ENCODE peak calls at places on chromosome 4, in ten cellular contexts. N is A673; F is lower leg skin; D is CD8-positive, alpha-beta T cell; L is CD4-positive, alpha-beta memory T cell; T is left lung; R is aorta; P is OCI-LY7; O is right atrium auricular region; B is tibial artery. U is an unnamed sample.

GRCh38 chr4:61555789-61556188 is 355.7 kb downstream of the ADGRL3 start:
- DNase-seq in N (no peak), F (no peak), D (no peak), L (no peak), T (no peak), R (no peak), P (no peak), O (no peak), B (no peak), U (peak)

GRCh38 chr4:16225139-16225538 is 1.1 kb downstream of the TAPT1 start:
- DNase-seq in N (peak), F (no peak), D (no peak), L (no peak), T (no peak), R (no peak), P (peak), O (no peak), B (no peak), U (peak)

GRCh38 chr4:184784628-184785257 is 41.0 kb downstream of the ACSL1 start:
- DNase-seq in N (no peak), F (no peak), D (no peak), L (no peak), T (no peak), R (no peak), P (no peak), O (no peak), B (no peak), U (no peak)

GRCh38 chr4:77454858-77455257 is 150.8 kb upstream of the CXCL13 start:
- DNase-seq in N (no peak), F (no peak), D (no peak), L (no peak), T (no peak), R (no peak), P (no peak), O (no peak), B (no peak), U (peak)

GRCh38 chr4:38568768-38569167 is 95.2 kb upstream of the KLF3 start:
- DNase-seq in N (no peak), F (no peak), D (no peak), L (no peak), T (no peak), R (no peak), P (no peak), O (no peak), B (no peak), U (no peak)

GRCh38 chr4:33316033-33316432 is 2595.9 kb downstream of the PCDH7 start:
- DNase-seq in N (no peak), F (no peak), D (no peak), L (no peak), T (no peak), R (no peak), P (no peak), O (no peak), B (no peak), U (peak)

GRCh38 chr4:30103455-30103854 is 616.7 kb upstream of the PCDH7 start:
- DNase-seq in N (peak), F (no peak), D (no peak), L (no peak), T (no peak), R (no peak), P (no peak), O (no peak), B (no peak), U (peak)

GRCh38 chr4:101693842-101694398 is 96.6 kb upstream of the BANK1 start:
- DNase-seq in N (no peak), F (no peak), D (no peak), L (no peak), T (no peak), R (no peak), P (no peak), O (no peak), B (no peak), U (no peak)

GRCh38 chr4:82661153-82661552 is 99.4 kb upstream of the TMEM150C start:
- DNase-seq in N (no peak), F (no peak), D (no peak), L (no peak), T (no peak), R (no peak), P (no peak), O (no peak), B (no peak), U (no peak)

GRCh38 chr4:140579278-140579677 is 10.5 kb upstream of the UCP1 start:
- DNase-seq in N (no peak), F (no peak), D (no peak), L (no peak), T (peak), R (no peak), P (no peak), O (no peak), B (no peak), U (no peak)

GRCh38 chr4:123588631-123589223 is 192.1 kb downstream of the SPRY1 start:
- DNase-seq in N (no peak), F (no peak), D (no peak), L (no peak), T (no peak), R (no peak), P (no peak), O (no peak), B (no peak), U (peak)

GRCh38 chr4:109185951-109186350 is 116.5 kb downstream of the COL25A1 start:
- DNase-seq in N (no peak), F (no peak), D (no peak), L (no peak), T (no peak), R (no peak), P (no peak), O (no peak), B (no peak), U (no peak)

GRCh38 chr4:27008693-27009092 is 148.1 kb downstream of the STIM2 start:
- DNase-seq in N (no peak), F (no peak), D (no peak), L (no peak), T (no peak), R (no peak), P (no peak), O (no peak), B (no peak), U (no peak)

GRCh38 chr4:121861427-121861826 is 8.8 kb downstream of the BBS7 start:
- DNase-seq in N (no peak), F (no peak), D (no peak), L (no peak), T (no peak), R (no peak), P (no peak), O (no peak), B (no peak), U (no peak)

GRCh38 chr4:94813221-94813620 is 55.5 kb downstream of the BMPR1B start:
- DNase-seq in N (no peak), F (no peak), D (no peak), L (no peak), T (no peak), R (no peak), P (no peak), O (no peak), B (no peak), U (no peak)

GRCh38 chr4:74473155-74473811 is 28.3 kb downstream of the AREG start:
- DNase-seq in N (peak), F (no peak), D (no peak), L (no peak), T (no peak), R (no peak), P (no peak), O (no peak), B (peak), U (peak)

GRCh38 chr4:142743071-142743825 is 102.9 kb downstream of the INPP4B start:
- DNase-seq in N (peak), F (no peak), D (no peak), L (no peak), T (no peak), R (no peak), P (no peak), O (no peak), B (no peak), U (peak)

GRCh38 chr4:86928400-86929255 is 6.2 kb upstream of the AFF1 start:
- DNase-seq in N (no peak), F (peak), D (no peak), L (no peak), T (no peak), R (no peak), P (no peak), O (no peak), B (no peak), U (no peak)
- H3K4me3 ChIP-seq in N (no peak), F (no peak), D (no peak), L (no peak), T (no peak), R (no peak), P (peak), O (no peak), B (no peak), U (no peak)

DNA sequence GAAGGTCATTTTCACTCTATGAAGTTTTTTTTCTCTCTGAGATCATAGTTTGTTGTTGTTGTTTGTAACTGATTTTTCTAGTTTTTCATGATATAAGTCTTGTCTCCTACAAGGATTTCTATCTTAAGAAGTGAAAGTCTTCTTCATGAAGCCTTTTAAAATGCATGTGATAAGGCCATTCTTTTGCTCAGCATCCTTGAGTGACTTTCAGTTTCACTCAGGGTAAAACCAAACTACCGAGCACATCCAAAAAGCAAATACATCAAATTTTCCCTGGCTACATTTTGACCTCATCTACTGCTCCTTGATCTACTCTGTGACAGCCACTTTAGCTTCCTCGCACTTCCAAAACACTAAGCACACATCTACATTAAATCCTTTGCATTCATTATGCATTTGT is 580.7 kb downstream of the KCTD8 start:
- DNase-seq in N (no peak), F (no peak), D (no peak), L (no peak), T (no peak), R (no peak), P (no peak), O (no peak), B (no peak), U (no peak)
- H3K4me3 ChIP-seq in N (no peak), F (no peak), D (no peak), L (no peak), T (no peak), R (no peak), P (no peak), O (no peak), B (no peak), U (no peak)

GRCh38 chr4:84597450-84597849 is 14.5 kb downstream of the CDS1 start:
- DNase-seq in N (no peak), F (no peak), D (no peak), L (no peak), T (no peak), R (no peak), P (no peak), O (no peak), B (no peak), U (no peak)
- H3K4me3 ChIP-seq in N (no peak), F (no peak), D (no peak), L (no peak), T (no peak), R (no peak), P (no peak), O (no peak), B (no peak), U (no peak)

DNA sequence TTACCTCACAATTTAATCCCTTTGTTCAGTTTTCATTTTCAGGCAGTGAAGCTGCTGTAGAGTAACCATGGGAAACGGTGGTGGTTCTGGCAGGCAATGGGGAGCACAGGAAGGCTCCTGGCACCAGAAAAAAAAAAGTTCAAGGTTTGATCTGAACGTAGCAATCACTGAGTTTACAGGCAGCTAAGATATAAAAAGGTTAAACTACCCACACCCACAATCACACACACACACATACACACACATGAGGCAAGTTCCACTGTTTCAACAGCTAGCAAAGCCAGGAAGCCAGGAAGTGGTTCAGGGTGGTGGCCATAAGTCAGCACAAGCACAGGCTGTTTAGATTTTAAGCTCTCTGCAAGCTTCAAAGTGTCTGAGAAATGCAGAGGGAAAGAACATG is at the start of gene SULT1B1:
- DNase-seq in N (peak), F (no peak), D (peak), L (peak), T (peak), R (peak), P (no peak), O (no peak), B (peak), U (peak)
- H3K4me3 ChIP-seq in N (no peak), F (no peak), D (peak), L (peak), T (no peak), R (no peak), P (no peak), O (no peak), B (no peak), U (no peak)

DNA sequence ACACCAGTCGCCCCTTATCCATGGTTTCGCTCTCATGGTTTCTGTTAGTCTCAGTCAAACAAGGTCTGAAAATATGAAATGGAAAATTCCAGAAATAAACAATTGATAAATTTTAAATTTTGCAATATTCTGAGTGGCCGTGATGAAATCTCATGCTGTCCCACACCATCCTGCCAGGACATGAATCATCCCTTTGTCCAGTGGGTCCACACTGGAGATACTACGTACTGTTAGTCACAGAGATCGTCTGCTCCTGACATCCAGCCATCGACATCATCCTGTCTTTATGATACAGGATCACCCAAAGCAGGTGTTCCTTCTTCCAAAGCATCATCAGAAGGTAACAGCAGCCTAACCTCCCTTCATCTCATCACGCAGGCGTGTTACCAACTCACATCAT is 76.5 kb upstream of the MSX1 start:
- DNase-seq in N (no peak), F (peak), D (no peak), L (no peak), T (no peak), R (no peak), P (no peak), O (no peak), B (peak), U (peak)
- H3K4me3 ChIP-seq in N (no peak), F (no peak), D (no peak), L (no peak), T (no peak), R (no peak), P (no peak), O (no peak), B (no peak), U (no peak)

GRCh38 chr4:4860803-4861591 is 1.5 kb downstream of the MSX1 start:
- DNase-seq in N (no peak), F (peak), D (no peak), L (no peak), T (no peak), R (no peak), P (no peak), O (no peak), B (no peak), U (peak)

GRCh38 chr4:4858527-4858926 is 938 bp upstream of the MSX1 start:
- DNase-seq in N (no peak), F (no peak), D (no peak), L (no peak), T (peak), R (no peak), P (no peak), O (no peak), B (no peak), U (no peak)

GRCh38 chr4:4859010-4859798 is at the start of gene MSX1:
- DNase-seq in N (peak), F (peak), D (no peak), L (no peak), T (peak), R (peak), P (peak), O (peak), B (peak), U (peak)

GRCh38 chr4:4860381-4860802 is 927 bp downstream of the MSX1 start:
- DNase-seq in N (peak), F (no peak), D (no peak), L (no peak), T (no peak), R (no peak), P (no peak), O (no peak), B (no peak), U (peak)

GRCh38 chr4:4859799-4860380 is 425 bp downstream of the MSX1 start:
- DNase-seq in N (no peak), F (no peak), D (no peak), L (no peak), T (no peak), R (no peak), P (no peak), O (no peak), B (no peak), U (no peak)
- H3K4me3 ChIP-seq in N (peak), F (peak), D (peak), L (no peak), T (peak), R (peak), P (peak), O (peak), B (peak), U (peak)

DNA sequence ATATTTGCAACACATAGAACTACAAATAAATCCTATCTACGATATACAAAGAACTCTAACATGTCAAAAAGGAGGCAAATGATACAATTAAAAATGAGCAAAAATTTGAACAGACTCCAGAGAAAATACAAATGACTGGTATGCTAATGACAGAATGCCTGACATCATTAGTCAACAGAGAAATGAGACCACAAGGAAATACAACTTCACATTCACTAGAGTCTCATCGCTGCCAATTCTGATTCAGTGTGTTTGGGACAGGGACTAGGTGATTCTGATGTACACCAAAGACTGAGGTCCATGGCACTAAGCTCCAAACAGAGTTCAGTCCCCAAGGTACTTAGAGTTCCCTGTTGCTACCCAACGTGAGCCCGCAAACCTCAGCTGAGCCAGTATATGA is 23.4 kb downstream of the SLC2A9 start:
- DNase-seq in N (no peak), F (no peak), D (no peak), L (no peak), T (no peak), R (no peak), P (no peak), O (no peak), B (no peak), U (peak)
- H3K4me3 ChIP-seq in N (no peak), F (no peak), D (no peak), L (no peak), T (no peak), R (no peak), P (no peak), O (no peak), B (no peak), U (no peak)

U was measured in cardiac fibroblast.